ENCODE peak calls at places on chromosomes 7 and 10, in seven cellular contexts. V is SK-N-SH, A is GM12878, D is H1, C is HCT116, K is K562, J is HepG2. O is an unnamed sample.

GRCh38 chr10:31148955-31149354 is 117.3 kb upstream of the ZNF438 start:
- DNase-seq in C (no peak), J (no peak), K (no peak), D (no peak), A (no peak), V (no peak), O (no peak)

GRCh38 chr7:148232784-148233183 is 357.8 kb upstream of the C7orf33 start:
- DNase-seq in A (no peak), K (no peak), D (no peak), V (no peak), C (no peak), J (no peak), O (no peak)

GRCh38 chr10:99984201-99984600 is 25.5 kb downstream of the DNMBP start:
- DNase-seq in D (no peak), J (no peak), C (no peak), A (peak), K (no peak), V (no peak), O (no peak)

GRCh38 chr7:122770943-122771342 is 68.2 kb upstream of the RNF148 start:
- DNase-seq in D (no peak), C (no peak), V (no peak), A (no peak), J (no peak), K (no peak), O (no peak)

GRCh38 chr10:74051729-74052342 is 53.9 kb downstream of the VCL start:
- DNase-seq in K (peak), A (no peak), V (no peak), C (no peak), D (no peak), J (no peak), O (no peak)

GRCh38 chr10:59621771-59622170 is 87.9 kb downstream of the SLC16A9 start:
- DNase-seq in K (no peak), C (no peak), J (no peak), D (no peak), V (no peak), A (no peak), O (no peak)

GRCh38 chr7:71633571-71634008 is 501.6 kb downstream of the GALNT17 start:
- DNase-seq in K (no peak), V (no peak), D (peak), C (no peak), J (peak), A (no peak), O (peak)

GRCh38 chr10:116115797-116116196 is 157.2 kb downstream of the GFRA1 start:
- DNase-seq in C (no peak), J (no peak), D (no peak), K (no peak), V (no peak), A (no peak), O (no peak)

GRCh38 chr10:69864321-69864720 is 62.6 kb downstream of the COL13A1 start:
- DNase-seq in A (no peak), D (no peak), V (no peak), J (no peak), K (no peak), C (peak), O (no peak)

GRCh38 chr7:157010588-157011332 is at the start of gene MNX1:
- DNase-seq in C (peak), K (peak), D (no peak), A (no peak), V (peak), J (peak), O (peak)

GRCh38 chr10:75137533-75138438 is 26.3 kb downstream of the SAMD8 start:
- DNase-seq in C (peak), V (peak), J (no peak), K (peak), D (no peak), A (no peak), O (no peak)

GRCh38 chr7:102836977-102837376 is 75.8 kb upstream of the LRRC17 start:
- DNase-seq in K (no peak), A (no peak), C (no peak), J (no peak), D (no peak), V (no peak), O (no peak)

GRCh38 chr10:56496087-56496486 is 135.0 kb upstream of the ZWINT start:
- DNase-seq in A (no peak), K (no peak), C (no peak), V (no peak), J (no peak), D (no peak), O (no peak)

GRCh38 chr10:78342787-78343186 is 309.1 kb downstream of the RPS24 start:
- DNase-seq in J (no peak), C (no peak), D (no peak), V (no peak), A (no peak), K (no peak), O (no peak)

GRCh38 chr7:27526991-27527722 is 135.5 kb downstream of the HIBADH start:
- DNase-seq in K (no peak), A (no peak), V (no peak), C (no peak), J (no peak), D (no peak), O (no peak)

GRCh38 chr10:91043173-91043910 is 122.5 kb upstream of the ANKRD1 start:
- DNase-seq in K (peak), D (no peak), A (peak), V (peak), J (peak), C (peak), O (peak)

GRCh38 chr7:140056431-140056830 is 6.3 kb downstream of the PARP12 start:
- DNase-seq in V (no peak), D (no peak), C (no peak), A (no peak), K (no peak), J (no peak), O (no peak)

GRCh38 chr7:157940497-157940896 is 603.7 kb downstream of the DNAJB6 start:
- DNase-seq in K (no peak), J (no peak), A (no peak), C (no peak), V (no peak), D (no peak), O (no peak)

GRCh38 chr7:111642373-111642772 is 80.1 kb upstream of the IMMP2L start:
- DNase-seq in C (no peak), A (no peak), D (no peak), J (no peak), V (no peak), K (no peak), O (no peak)

GRCh38 chr10:86952106-86952505 is 5.3 kb downstream of the MMRN2 start:
- DNase-seq in J (no peak), A (no peak), D (no peak), C (no peak), K (no peak), V (no peak), O (no peak)

GRCh38 chr10:73723516-73723915 is 20.7 kb upstream of the SEC24C start:
- DNase-seq in A (no peak), D (no peak), J (no peak), K (no peak), V (no peak), C (no peak), O (no peak)

GRCh38 chr10:58743466-58744115 is 230.9 kb downstream of the BICC1 start:
- DNase-seq in J (no peak), C (no peak), D (no peak), V (peak), A (no peak), K (no peak), O (no peak)

DNA sequence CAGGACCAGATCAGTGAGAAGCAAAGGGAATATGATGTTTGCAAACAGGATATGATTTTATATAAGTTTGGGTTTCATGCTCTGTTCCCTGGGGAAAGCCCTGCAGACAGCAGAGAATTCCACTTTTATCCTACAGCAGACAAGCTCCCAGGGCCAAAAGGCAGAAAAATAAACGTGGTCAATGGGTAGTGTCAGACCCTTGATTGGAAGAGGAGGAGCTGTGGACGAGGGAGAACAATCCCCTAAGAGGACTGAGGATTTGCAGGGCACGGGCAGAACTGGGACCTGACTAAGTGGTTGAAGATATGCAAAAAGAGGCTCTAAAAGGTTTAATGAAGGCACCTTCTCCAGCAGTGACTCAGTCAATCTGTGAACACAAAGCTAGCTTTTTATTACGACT is 275.3 kb downstream of the HDAC9 start:
- DNase-seq in V (no peak), J (no peak), A (no peak), D (no peak), K (no peak), C (no peak), O (no peak)
- TF ChIP-seq JUND in V (no peak), J (no peak), A (no peak), D (no peak), K (no peak), C (no peak), O (no peak)

GRCh38 chr7:30596043-30596641 is 1.5 kb downstream of the GARS1 start:
- DNase-seq in K (peak), J (peak), A (no peak), C (no peak), D (no peak), V (peak), O (peak)
- TF ChIP-seq JUND in K (no peak), J (no peak), A (no peak), C (no peak), D (no peak), V (no peak), O (no peak)

DNA sequence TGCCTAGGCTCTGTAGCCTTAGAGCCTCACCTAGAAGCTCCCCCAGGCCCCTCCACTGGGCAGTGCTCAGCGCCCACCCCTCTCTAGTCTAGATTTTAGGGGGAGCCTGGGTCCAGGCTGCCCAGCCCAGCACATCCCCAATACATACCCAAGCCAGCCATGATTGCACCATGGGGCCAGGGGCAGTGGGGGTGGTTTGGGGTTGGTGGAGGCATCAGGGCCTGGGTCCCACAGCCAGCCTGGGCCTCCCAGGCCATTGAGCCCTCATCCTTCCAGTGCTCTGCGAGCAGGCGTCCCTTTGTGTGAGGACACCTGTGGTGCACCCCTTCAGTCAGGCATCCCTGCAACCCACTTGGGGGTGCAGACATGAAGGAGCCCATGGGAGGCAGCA is 76.9 kb upstream of the RET start:
- DNase-seq in V (no peak), D (no peak), A (no peak), K (no peak), C (no peak), J (no peak), O (no peak)
- TF ChIP-seq JUND in V (no peak), D (no peak), A (no peak), K (no peak), C (no peak), J (no peak), O (no peak)

GRCh38 chr7:142440219-142441073 is 182.6 kb upstream of the PRSS58 start:
- DNase-seq in K (no peak), C (peak), A (no peak), V (no peak), D (no peak), J (peak), O (no peak)

GRCh38 chr7:142441074-142441403 is 183.2 kb upstream of the PRSS58 start:
- DNase-seq in D (no peak), J (no peak), A (no peak), C (no peak), K (no peak), V (no peak), O (no peak)

GRCh38 chr7:142450206-142450605 is 192.3 kb upstream of the PRSS58 start:
- DNase-seq in J (no peak), C (no peak), D (no peak), V (no peak), A (no peak), K (no peak), O (no peak)

GRCh38 chr7:142443614-142444013 is 185.8 kb upstream of the PRSS58 start:
- DNase-seq in V (no peak), D (no peak), A (no peak), J (no peak), C (no peak), K (no peak), O (no peak)

DNA sequence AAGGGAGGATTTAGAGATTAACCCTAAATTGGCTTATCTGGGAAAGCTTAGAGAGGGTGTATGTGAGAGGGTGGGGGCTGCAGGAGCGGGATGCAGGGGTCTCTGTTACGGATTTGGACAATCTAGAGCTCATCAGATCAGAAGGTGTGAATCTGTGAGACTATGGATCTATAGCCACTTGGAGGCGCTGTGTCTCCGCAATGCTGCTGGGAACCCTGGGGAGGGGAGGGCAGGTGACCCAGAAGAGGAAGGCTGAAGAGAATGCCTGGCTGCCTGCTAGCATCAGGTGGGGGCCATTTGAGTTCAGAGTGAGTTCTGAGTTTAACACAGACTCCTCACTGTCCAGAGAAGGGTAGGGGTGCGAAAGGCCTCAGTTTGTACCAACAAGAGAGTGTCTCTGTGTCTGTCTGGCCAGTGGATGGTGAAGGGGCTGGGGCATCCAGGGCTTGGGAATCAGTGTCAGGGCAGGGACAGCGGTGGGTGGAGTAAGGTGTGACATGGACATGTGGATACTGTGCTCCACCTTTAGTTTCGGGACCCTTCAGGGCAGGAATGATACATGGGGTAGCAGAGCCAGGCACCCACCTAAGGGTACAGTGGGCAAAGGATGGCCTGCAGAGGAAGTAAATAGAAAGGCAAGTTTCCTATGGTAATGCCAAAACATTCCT is 187.3 kb upstream of the PRSS58 start:
- DNase-seq in K (peak), C (peak), D (no peak), J (no peak), A (no peak), V (no peak), O (no peak)
- TF ChIP-seq JUND in K (no peak), C (no peak), D (no peak), J (no peak), A (no peak), V (no peak), O (no peak)

GRCh38 chr10:130221456-130222375 is 85.5 kb downstream of the GLRX3 start:
- DNase-seq in J (no peak), D (no peak), C (no peak), K (no peak), V (no peak), A (no peak), O (no peak)

GRCh38 chr10:130218936-130219335 is 82.7 kb downstream of the GLRX3 start:
- DNase-seq in K (no peak), A (no peak), V (no peak), J (no peak), D (no peak), C (no peak), O (no peak)

GRCh38 chr10:130226012-130226411 is 89.8 kb downstream of the GLRX3 start:
- DNase-seq in J (no peak), C (no peak), V (no peak), D (no peak), A (no peak), K (no peak), O (no peak)

GRCh38 chr10:130220251-130221185 is 84.3 kb downstream of the GLRX3 start:
- DNase-seq in K (no peak), C (no peak), A (no peak), J (no peak), V (no peak), D (no peak), O (no peak)

GRCh38 chr10:130222381-130222780 is 86.2 kb downstream of the GLRX3 start:
- DNase-seq in K (no peak), A (no peak), J (no peak), V (no peak), D (no peak), C (no peak), O (no peak)
- TF ChIP-seq JUND in K (no peak), A (no peak), J (no peak), V (no peak), D (no peak), C (no peak), O (no peak)

GRCh38 chr7:30683839-30684238 is 1.6 kb upstream of the CRHR2 start:
- DNase-seq in V (no peak), J (no peak), C (no peak), A (no peak), K (no peak), D (no peak), O (no peak)

GRCh38 chr7:30683306-30683705 is 1.1 kb upstream of the CRHR2 start:
- DNase-seq in K (no peak), A (no peak), D (no peak), J (no peak), V (no peak), C (no peak), O (no peak)

GRCh38 chr7:30682131-30683083 is at the start of gene CRHR2:
- DNase-seq in V (peak), A (no peak), C (no peak), J (no peak), K (peak), D (no peak), O (no peak)

GRCh38 chr7:30681262-30682130 is 760 bp downstream of the CRHR2 start:
- DNase-seq in A (no peak), K (no peak), D (peak), C (no peak), V (peak), J (no peak), O (no peak)

GRCh38 chr7:30684351-30684750 is 2.1 kb upstream of the CRHR2 start:
- DNase-seq in K (no peak), A (no peak), J (no peak), D (no peak), V (no peak), C (no peak), O (no peak)
- TF ChIP-seq JUND in K (no peak), A (no peak), J (no peak), D (no peak), V (no peak), C (no peak), O (no peak)

GRCh38 chr10:34729619-34730018 is 85.5 kb downstream of the PARD3 start:
- DNase-seq in D (no peak), C (no peak), V (no peak), K (no peak), J (no peak), A (no peak), O (no peak)

GRCh38 chr10:34728361-34728760 is 86.7 kb downstream of the PARD3 start:
- DNase-seq in J (no peak), A (no peak), D (no peak), C (no peak), K (no peak), V (no peak), O (no peak)

GRCh38 chr10:34730726-34731125 is 84.4 kb downstream of the PARD3 start:
- DNase-seq in J (no peak), D (no peak), V (no peak), K (no peak), C (no peak), A (no peak), O (no peak)

GRCh38 chr10:34726862-34727261 is 88.2 kb downstream of the PARD3 start:
- DNase-seq in A (no peak), V (no peak), D (no peak), J (no peak), K (no peak), C (no peak), O (no peak)

GRCh38 chr10:34727595-34728033 is 87.5 kb downstream of the PARD3 start:
- DNase-seq in V (no peak), K (no peak), C (no peak), D (no peak), A (no peak), J (peak), O (no peak)
- TF ChIP-seq JUND in V (no peak), K (no peak), C (no peak), D (no peak), A (no peak), J (peak), O (no peak)

GRCh38 chr10:76523798-76524231 is 1092.4 kb downstream of the LRMDA start:
- DNase-seq in C (no peak), J (no peak), D (no peak), V (no peak), A (no peak), K (no peak), O (no peak)
- TF ChIP-seq JUND in C (no peak), J (no peak), D (no peak), V (no peak), A (no peak), K (no peak), O (no peak)

GRCh38 chr7:105345003-105345402 is 43.7 kb downstream of the SRPK2 start:
- DNase-seq in J (no peak), K (no peak), A (no peak), V (no peak), D (no peak), C (no peak), O (no peak)
- TF ChIP-seq JUND in J (no peak), K (no peak), A (no peak), V (no peak), D (no peak), C (no peak), O (no peak)

GRCh38 chr7:877312-878232 is 1.2 kb downstream of the GET4 start:
- DNase-seq in A (no peak), C (no peak), V (peak), D (no peak), K (peak), J (peak), O (peak)

GRCh38 chr7:876972-877311 is 588 bp downstream of the GET4 start:
- DNase-seq in C (no peak), J (no peak), D (no peak), K (no peak), A (no peak), V (no peak), O (peak)

GRCh38 chr7:880450-880849 is 4.1 kb downstream of the GET4 start:
- DNase-seq in J (no peak), A (no peak), D (no peak), V (no peak), C (no peak), K (no peak), O (no peak)

GRCh38 chr7:879706-880105 is 3.4 kb downstream of the GET4 start:
- DNase-seq in D (no peak), K (no peak), C (no peak), A (no peak), V (no peak), J (no peak), O (no peak)

DNA sequence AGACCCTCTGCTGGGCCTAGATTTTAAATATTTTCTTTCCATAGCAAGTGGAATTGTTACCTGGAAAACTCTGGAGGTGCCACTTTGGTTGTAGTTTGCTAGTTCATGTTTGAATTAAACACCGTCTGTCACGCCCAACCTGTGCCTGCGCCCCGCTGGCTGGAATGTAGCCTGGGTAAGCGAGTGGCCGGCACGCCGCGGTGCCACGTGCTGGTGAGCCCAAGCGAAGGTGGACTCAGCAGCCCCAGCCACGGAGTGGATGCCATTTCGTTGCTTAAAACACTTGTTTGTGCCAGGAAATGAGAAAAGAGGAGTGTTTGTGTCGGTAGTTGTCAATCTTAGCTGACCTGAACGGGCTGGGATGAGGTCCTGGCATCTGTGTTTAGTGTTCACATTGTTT is 2.7 kb downstream of the GET4 start:
- DNase-seq in C (no peak), V (no peak), A (no peak), K (no peak), J (no peak), D (no peak), O (no peak)
- TF ChIP-seq JUND in C (no peak), V (no peak), A (no peak), K (no peak), J (no peak), D (no peak), O (no peak)

O was measured in T47D.